ENCODE peak calls at places on chromosomes 3 and 15, in five cellular contexts. One of them, this sample, is unnamed.

GRCh38 chr15:88586401-88587162 is 34.6 kb upstream of the AEN start:
- DNase-seq in HepG2: no peak
- DNase-seq in WTC11: no peak
- DNase-seq in K562: no peak
- DNase-seq in GM12878: no peak
- DNase-seq in this sample: no peak

GRCh38 chr3:187628169-187628568 is 42.0 kb downstream of the SST start:
- DNase-seq in WTC11: no peak
- DNase-seq in GM12878: no peak
- DNase-seq in K562: no peak
- DNase-seq in HepG2: no peak
- DNase-seq in this sample: no peak

GRCh38 chr3:43180027-43180426 is 74.1 kb upstream of the POMGNT2 start:
- DNase-seq in HepG2: peak
- DNase-seq in GM12878: peak
- DNase-seq in K562: no peak
- DNase-seq in WTC11: no peak
- DNase-seq in this sample: no peak

GRCh38 chr3:49351521-49352011 is 6.6 kb downstream of the GPX1 start:
- DNase-seq in HepG2: no peak
- DNase-seq in GM12878: no peak
- DNase-seq in WTC11: no peak
- DNase-seq in K562: no peak
- DNase-seq in this sample: peak

GRCh38 chr3:110895054-110895453 is 176.6 kb upstream of the NECTIN3 start:
- DNase-seq in WTC11: no peak
- DNase-seq in HepG2: peak
- DNase-seq in GM12878: no peak
- DNase-seq in K562: no peak
- DNase-seq in this sample: no peak

GRCh38 chr3:149340310-149340933 is 7.0 kb upstream of the TM4SF18 start:
- DNase-seq in GM12878: no peak
- DNase-seq in HepG2: peak
- DNase-seq in WTC11: no peak
- DNase-seq in K562: no peak
- DNase-seq in this sample: peak

GRCh38 chr15:89163271-89164055 is 57.9 kb downstream of the RLBP1 start:
- DNase-seq in K562: no peak
- DNase-seq in HepG2: no peak
- DNase-seq in GM12878: no peak
- DNase-seq in WTC11: no peak
- DNase-seq in this sample: no peak

GRCh38 chr15:49323207-49323606 is 99.8 kb upstream of the FGF7 start:
- DNase-seq in GM12878: no peak
- DNase-seq in HepG2: no peak
- DNase-seq in K562: no peak
- DNase-seq in WTC11: no peak
- DNase-seq in this sample: no peak

GRCh38 chr3:72818092-72818721 is 30.0 kb downstream of the SHQ1 start:
- DNase-seq in GM12878: no peak
- DNase-seq in HepG2: no peak
- DNase-seq in K562: peak
- DNase-seq in WTC11: no peak
- DNase-seq in this sample: peak

GRCh38 chr15:67105065-67105951 is 39.9 kb downstream of the SMAD3 start:
- DNase-seq in WTC11: no peak
- DNase-seq in HepG2: peak
- DNase-seq in GM12878: no peak
- DNase-seq in K562: no peak
- DNase-seq in this sample: peak

GRCh38 chr3:23073721-23074300 is 129.3 kb upstream of the UBE2E2 start:
- DNase-seq in K562: no peak
- DNase-seq in HepG2: no peak
- DNase-seq in WTC11: no peak
- DNase-seq in GM12878: no peak
- DNase-seq in this sample: no peak

GRCh38 chr3:51968883-51969674 is 1.8 kb upstream of the PCBP4 start:
- DNase-seq in GM12878: no peak
- DNase-seq in WTC11: peak
- DNase-seq in K562: no peak
- DNase-seq in HepG2: no peak
- DNase-seq in this sample: no peak

GRCh38 chr3:126245811-126246727 is 65.7 kb upstream of the ALDH1L1 start:
- DNase-seq in HepG2: peak
- DNase-seq in WTC11: peak
- DNase-seq in K562: peak
- DNase-seq in GM12878: no peak
- DNase-seq in this sample: peak

GRCh38 chr15:41695750-41696436 is 35.7 kb downstream of the MGA start:
- DNase-seq in HepG2: peak
- DNase-seq in GM12878: peak
- DNase-seq in K562: peak
- DNase-seq in WTC11: no peak
- DNase-seq in this sample: peak

GRCh38 chr3:173826901-173827609 is 429.5 kb downstream of the NLGN1 start:
- DNase-seq in WTC11: no peak
- DNase-seq in K562: no peak
- DNase-seq in GM12878: no peak
- DNase-seq in HepG2: no peak
- DNase-seq in this sample: no peak

GRCh38 chr15:39770748-39771689 is 11.6 kb downstream of the FSIP1 start:
- DNase-seq in HepG2: no peak
- DNase-seq in K562: no peak
- DNase-seq in WTC11: no peak
- DNase-seq in GM12878: no peak
- DNase-seq in this sample: no peak

GRCh38 chr3:177822826-177823225 is 625.5 kb upstream of the TBL1XR1 start:
- DNase-seq in GM12878: no peak
- DNase-seq in K562: no peak
- DNase-seq in WTC11: no peak
- DNase-seq in HepG2: no peak
- DNase-seq in this sample: no peak

GRCh38 chr3:16427309-16427965 is 86.1 kb downstream of the RFTN1 start:
- DNase-seq in GM12878: no peak
- DNase-seq in HepG2: no peak
- DNase-seq in WTC11: no peak
- DNase-seq in K562: no peak
- DNase-seq in this sample: no peak

GRCh38 chr15:78691167-78691872 is 50.3 kb upstream of the CHRNB4 start:
- DNase-seq in GM12878: no peak
- DNase-seq in HepG2: no peak
- DNase-seq in K562: no peak
- DNase-seq in WTC11: no peak
- DNase-seq in this sample: no peak

GRCh38 chr15:83206387-83206970 is 1.1 kb downstream of the HDGFL3 start:
- DNase-seq in K562: peak
- DNase-seq in GM12878: no peak
- DNase-seq in WTC11: no peak
- DNase-seq in HepG2: no peak
- DNase-seq in this sample: peak

GRCh38 chr3:55489804-55490132 is 2.7 kb upstream of the WNT5A start:
- DNase-seq in HepG2: no peak
- DNase-seq in GM12878: no peak
- DNase-seq in WTC11: peak
- DNase-seq in K562: no peak
- DNase-seq in this sample: no peak

GRCh38 chr3:69568458-69568857 is 170.8 kb upstream of the MITF start:
- DNase-seq in GM12878: no peak
- DNase-seq in WTC11: no peak
- DNase-seq in K562: no peak
- DNase-seq in HepG2: no peak
- DNase-seq in this sample: no peak

GRCh38 chr3:182567666-182568065 is 225.6 kb upstream of the ATP11B start:
- DNase-seq in HepG2: no peak
- DNase-seq in K562: no peak
- DNase-seq in WTC11: peak
- DNase-seq in GM12878: no peak
- DNase-seq in this sample: no peak
- TF ChIP-seq ESRRA in HepG2: no peak
- TF ChIP-seq ESRRA in K562: no peak
- TF ChIP-seq ESRRA in WTC11: no peak
- TF ChIP-seq ESRRA in GM12878: no peak
- TF ChIP-seq ESRRA in this sample: no peak

DNA sequence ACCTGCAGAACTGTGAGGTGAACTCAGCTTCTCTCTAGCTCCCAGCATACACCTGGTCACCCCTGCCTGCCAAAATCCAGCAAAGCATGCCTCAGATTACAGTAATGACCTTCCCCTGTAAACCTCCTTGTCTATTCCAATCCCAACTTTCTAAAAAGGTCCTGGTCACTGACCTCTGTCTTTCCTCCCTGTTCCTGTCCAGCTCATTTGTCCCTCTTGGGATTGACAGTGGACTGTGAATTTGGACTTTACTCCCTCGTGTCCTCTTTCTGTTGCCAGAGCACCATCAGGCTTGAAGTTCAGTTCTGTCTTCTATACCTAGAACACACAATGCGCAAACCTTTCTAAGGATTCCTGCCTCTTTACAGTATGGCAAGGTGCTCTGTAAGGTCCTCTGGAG is 50.3 kb downstream of the MTHFS start:
- DNase-seq in WTC11: no peak
- DNase-seq in GM12878: no peak
- DNase-seq in HepG2: peak
- DNase-seq in K562: no peak
- DNase-seq in this sample: no peak
- TF ChIP-seq ESRRA in WTC11: no peak
- TF ChIP-seq ESRRA in GM12878: no peak
- TF ChIP-seq ESRRA in HepG2: no peak
- TF ChIP-seq ESRRA in K562: no peak
- TF ChIP-seq ESRRA in this sample: no peak

GRCh38 chr3:196193738-196194541 is 17.3 kb downstream of the ZDHHC19 start:
- DNase-seq in K562: peak
- DNase-seq in GM12878: no peak
- DNase-seq in HepG2: no peak
- DNase-seq in WTC11: no peak
- DNase-seq in this sample: no peak
- TF ChIP-seq ESRRA in K562: no peak
- TF ChIP-seq ESRRA in GM12878: no peak
- TF ChIP-seq ESRRA in HepG2: no peak
- TF ChIP-seq ESRRA in WTC11: no peak
- TF ChIP-seq ESRRA in this sample: no peak

DNA sequence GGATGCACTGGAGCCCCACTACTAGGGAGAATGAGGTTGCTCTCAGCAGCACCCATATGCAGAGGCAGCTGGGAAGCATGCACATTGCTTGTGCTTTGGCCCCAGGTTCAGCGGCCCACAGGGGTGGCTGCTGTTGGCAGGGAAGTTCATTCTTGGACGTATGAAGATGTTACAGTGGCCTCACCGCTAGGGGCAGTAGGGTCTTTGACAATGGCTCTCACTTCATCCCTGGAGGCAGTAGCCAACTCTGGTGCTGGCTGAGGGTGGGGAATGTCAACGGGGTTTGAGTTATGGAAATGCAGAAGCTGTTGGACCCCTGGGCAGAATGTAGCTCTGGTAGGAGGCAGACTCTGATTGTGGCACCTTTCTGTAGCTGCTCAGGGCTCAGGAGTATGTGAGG is 279.9 kb downstream of the SCAPER start:
- DNase-seq in K562: peak
- DNase-seq in GM12878: no peak
- DNase-seq in WTC11: peak
- DNase-seq in HepG2: no peak
- DNase-seq in this sample: peak
- TF ChIP-seq ESRRA in K562: no peak
- TF ChIP-seq ESRRA in GM12878: no peak
- TF ChIP-seq ESRRA in WTC11: no peak
- TF ChIP-seq ESRRA in HepG2: no peak
- TF ChIP-seq ESRRA in this sample: no peak

GRCh38 chr15:74133071-74133702 is 2.8 kb downstream of the ISLR2 start:
- DNase-seq in K562: no peak
- DNase-seq in HepG2: no peak
- DNase-seq in GM12878: no peak
- DNase-seq in WTC11: peak
- DNase-seq in this sample: no peak
- TF ChIP-seq ESRRA in K562: no peak
- TF ChIP-seq ESRRA in HepG2: no peak
- TF ChIP-seq ESRRA in GM12878: no peak
- TF ChIP-seq ESRRA in WTC11: no peak
- TF ChIP-seq ESRRA in this sample: no peak

GRCh38 chr3:45787551-45787950 is 8.8 kb downstream of the SLC6A20 start:
- DNase-seq in GM12878: no peak
- DNase-seq in K562: no peak
- DNase-seq in HepG2: no peak
- DNase-seq in WTC11: no peak
- DNase-seq in this sample: no peak
- TF ChIP-seq ESRRA in GM12878: no peak
- TF ChIP-seq ESRRA in K562: no peak
- TF ChIP-seq ESRRA in HepG2: no peak
- TF ChIP-seq ESRRA in WTC11: no peak
- TF ChIP-seq ESRRA in this sample: no peak

GRCh38 chr15:62568702-62569101 is 403.6 kb upstream of the C2CD4B start:
- DNase-seq in GM12878: no peak
- DNase-seq in K562: no peak
- DNase-seq in HepG2: no peak
- DNase-seq in WTC11: no peak
- DNase-seq in this sample: no peak

GRCh38 chr15:62570405-62570783 is 405.3 kb upstream of the C2CD4B start:
- DNase-seq in HepG2: no peak
- DNase-seq in GM12878: no peak
- DNase-seq in WTC11: no peak
- DNase-seq in K562: no peak
- DNase-seq in this sample: no peak

GRCh38 chr15:62572797-62573196 is 407.7 kb upstream of the C2CD4B start:
- DNase-seq in K562: no peak
- DNase-seq in GM12878: no peak
- DNase-seq in HepG2: peak
- DNase-seq in WTC11: peak
- DNase-seq in this sample: no peak

GRCh38 chr15:62569460-62570404 is 404.6 kb upstream of the C2CD4B start:
- DNase-seq in K562: no peak
- DNase-seq in GM12878: no peak
- DNase-seq in WTC11: no peak
- DNase-seq in HepG2: peak
- DNase-seq in this sample: peak

GRCh38 chr15:62571072-62571471 is 406.0 kb upstream of the C2CD4B start:
- DNase-seq in K562: no peak
- DNase-seq in WTC11: no peak
- DNase-seq in GM12878: no peak
- DNase-seq in HepG2: no peak
- DNase-seq in this sample: no peak
- TF ChIP-seq ESRRA in K562: no peak
- TF ChIP-seq ESRRA in WTC11: no peak
- TF ChIP-seq ESRRA in GM12878: no peak
- TF ChIP-seq ESRRA in HepG2: no peak
- TF ChIP-seq ESRRA in this sample: no peak

DNA sequence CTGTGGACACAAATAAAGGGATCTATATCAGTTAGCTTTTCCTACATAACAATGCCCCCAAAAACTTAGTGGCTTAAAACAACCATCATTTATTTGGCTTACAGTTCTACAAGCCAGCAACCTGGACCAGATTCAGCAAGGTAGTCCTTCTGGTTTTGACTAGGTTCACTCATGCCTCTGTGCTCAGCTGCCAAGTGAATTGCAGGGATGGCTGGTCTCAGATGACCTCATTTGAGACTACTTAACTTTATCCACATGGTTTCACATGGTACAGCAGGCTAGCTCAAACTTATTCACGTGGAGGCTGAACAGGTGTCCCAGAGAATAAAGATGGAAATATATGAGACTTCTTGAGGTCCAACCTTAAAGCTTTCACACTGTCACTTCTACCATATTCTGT is 119.3 kb upstream of the BFSP2 start:
- DNase-seq in HepG2: no peak
- DNase-seq in K562: no peak
- DNase-seq in GM12878: no peak
- DNase-seq in WTC11: no peak
- DNase-seq in this sample: no peak
- TF ChIP-seq ESRRA in HepG2: no peak
- TF ChIP-seq ESRRA in K562: no peak
- TF ChIP-seq ESRRA in GM12878: no peak
- TF ChIP-seq ESRRA in WTC11: no peak
- TF ChIP-seq ESRRA in this sample: no peak

This sample was measured in A549.